ENCODE peak calls at places on chromosomes 12 and 14, in ten cellular contexts. One of them, this sample, is unnamed.

GRCh38 chr14:78448483-78449094 is 278.4 kb downstream of the NRXN3 start:
- DNase-seq in brain microvascular endothelial cell: peak
- DNase-seq in MCF 10A: peak
- DNase-seq in nephron progenitor cell: peak
- DNase-seq in left ventricle myocardium inferior: no peak
- DNase-seq in choroid plexus epithelial cell: peak
- DNase-seq in mucosa of descending colon: peak
- DNase-seq in kidney: no peak
- DNase-seq in activated CD8-positive, alpha-beta T cell treated with anti-CD3 and anti-CD28 coated beads for 36 hours: peak
- DNase-seq in WTC11: peak
- DNase-seq in this sample: peak

GRCh38 chr12:3920378-3921141 is 47.4 kb upstream of the PARP11 start:
- DNase-seq in brain microvascular endothelial cell: peak
- DNase-seq in MCF 10A: no peak
- DNase-seq in nephron progenitor cell: peak
- DNase-seq in left ventricle myocardium inferior: no peak
- DNase-seq in choroid plexus epithelial cell: peak
- DNase-seq in mucosa of descending colon: no peak
- DNase-seq in kidney: no peak
- DNase-seq in activated CD8-positive, alpha-beta T cell treated with anti-CD3 and anti-CD28 coated beads for 36 hours: no peak
- DNase-seq in WTC11: no peak
- DNase-seq in this sample: no peak

GRCh38 chr12:40104461-40105264 is 1.2 kb downstream of the SLC2A13 start:
- DNase-seq in brain microvascular endothelial cell: no peak
- DNase-seq in MCF 10A: peak
- DNase-seq in nephron progenitor cell: no peak
- DNase-seq in left ventricle myocardium inferior: peak
- DNase-seq in choroid plexus epithelial cell: peak
- DNase-seq in mucosa of descending colon: no peak
- DNase-seq in kidney: no peak
- DNase-seq in activated CD8-positive, alpha-beta T cell treated with anti-CD3 and anti-CD28 coated beads for 36 hours: no peak
- DNase-seq in WTC11: no peak
- DNase-seq in this sample: peak

GRCh38 chr12:64610092-64610659 is at the start of gene RASSF3:
- DNase-seq in brain microvascular endothelial cell: peak
- DNase-seq in MCF 10A: peak
- DNase-seq in nephron progenitor cell: peak
- DNase-seq in left ventricle myocardium inferior: peak
- DNase-seq in choroid plexus epithelial cell: peak
- DNase-seq in mucosa of descending colon: peak
- DNase-seq in kidney: peak
- DNase-seq in activated CD8-positive, alpha-beta T cell treated with anti-CD3 and anti-CD28 coated beads for 36 hours: peak
- DNase-seq in WTC11: peak
- DNase-seq in this sample: peak

GRCh38 chr12:48980953-48981756 is 3.0 kb downstream of the WNT1 start:
- DNase-seq in brain microvascular endothelial cell: no peak
- DNase-seq in MCF 10A: no peak
- DNase-seq in nephron progenitor cell: no peak
- DNase-seq in left ventricle myocardium inferior: no peak
- DNase-seq in choroid plexus epithelial cell: no peak
- DNase-seq in mucosa of descending colon: peak
- DNase-seq in kidney: no peak
- DNase-seq in activated CD8-positive, alpha-beta T cell treated with anti-CD3 and anti-CD28 coated beads for 36 hours: peak
- DNase-seq in WTC11: peak
- DNase-seq in this sample: peak

GRCh38 chr14:27012641-27013040 is 414.8 kb upstream of the NOVA1 start:
- DNase-seq in brain microvascular endothelial cell: no peak
- DNase-seq in MCF 10A: no peak
- DNase-seq in nephron progenitor cell: no peak
- DNase-seq in left ventricle myocardium inferior: no peak
- DNase-seq in choroid plexus epithelial cell: no peak
- DNase-seq in mucosa of descending colon: no peak
- DNase-seq in kidney: no peak
- DNase-seq in activated CD8-positive, alpha-beta T cell treated with anti-CD3 and anti-CD28 coated beads for 36 hours: no peak
- DNase-seq in WTC11: no peak
- DNase-seq in this sample: no peak

GRCh38 chr12:47964102-47964723 is 817 bp downstream of the TMEM106C start:
- DNase-seq in brain microvascular endothelial cell: no peak
- DNase-seq in MCF 10A: no peak
- DNase-seq in nephron progenitor cell: peak
- DNase-seq in left ventricle myocardium inferior: no peak
- DNase-seq in choroid plexus epithelial cell: peak
- DNase-seq in mucosa of descending colon: peak
- DNase-seq in kidney: peak
- DNase-seq in activated CD8-positive, alpha-beta T cell treated with anti-CD3 and anti-CD28 coated beads for 36 hours: peak
- DNase-seq in WTC11: no peak
- DNase-seq in this sample: no peak

GRCh38 chr12:32091696-32092095 is 15.0 kb upstream of the BICD1 start:
- DNase-seq in brain microvascular endothelial cell: no peak
- DNase-seq in MCF 10A: no peak
- DNase-seq in nephron progenitor cell: no peak
- DNase-seq in left ventricle myocardium inferior: no peak
- DNase-seq in choroid plexus epithelial cell: no peak
- DNase-seq in mucosa of descending colon: no peak
- DNase-seq in kidney: no peak
- DNase-seq in activated CD8-positive, alpha-beta T cell treated with anti-CD3 and anti-CD28 coated beads for 36 hours: no peak
- DNase-seq in WTC11: no peak
- DNase-seq in this sample: no peak

GRCh38 chr12:130334937-130335336 is 2.8 kb upstream of the PIWIL1 start:
- DNase-seq in brain microvascular endothelial cell: no peak
- DNase-seq in MCF 10A: peak
- DNase-seq in nephron progenitor cell: no peak
- DNase-seq in left ventricle myocardium inferior: no peak
- DNase-seq in choroid plexus epithelial cell: no peak
- DNase-seq in mucosa of descending colon: no peak
- DNase-seq in kidney: no peak
- DNase-seq in activated CD8-positive, alpha-beta T cell treated with anti-CD3 and anti-CD28 coated beads for 36 hours: no peak
- DNase-seq in WTC11: no peak
- DNase-seq in this sample: no peak

GRCh38 chr12:130331146-130331545 is 6.5 kb upstream of the PIWIL1 start:
- DNase-seq in brain microvascular endothelial cell: no peak
- DNase-seq in MCF 10A: no peak
- DNase-seq in nephron progenitor cell: no peak
- DNase-seq in left ventricle myocardium inferior: no peak
- DNase-seq in choroid plexus epithelial cell: no peak
- DNase-seq in mucosa of descending colon: no peak
- DNase-seq in kidney: no peak
- DNase-seq in activated CD8-positive, alpha-beta T cell treated with anti-CD3 and anti-CD28 coated beads for 36 hours: no peak
- DNase-seq in WTC11: no peak
- DNase-seq in this sample: no peak

GRCh38 chr12:130335517-130336392 is 1.9 kb upstream of the PIWIL1 start:
- DNase-seq in brain microvascular endothelial cell: peak
- DNase-seq in MCF 10A: peak
- DNase-seq in nephron progenitor cell: peak
- DNase-seq in left ventricle myocardium inferior: no peak
- DNase-seq in choroid plexus epithelial cell: peak
- DNase-seq in mucosa of descending colon: no peak
- DNase-seq in kidney: no peak
- DNase-seq in activated CD8-positive, alpha-beta T cell treated with anti-CD3 and anti-CD28 coated beads for 36 hours: peak
- DNase-seq in WTC11: no peak
- DNase-seq in this sample: peak

GRCh38 chr12:130334399-130334798 is 3.3 kb upstream of the PIWIL1 start:
- DNase-seq in brain microvascular endothelial cell: no peak
- DNase-seq in MCF 10A: no peak
- DNase-seq in nephron progenitor cell: no peak
- DNase-seq in left ventricle myocardium inferior: no peak
- DNase-seq in choroid plexus epithelial cell: no peak
- DNase-seq in mucosa of descending colon: no peak
- DNase-seq in kidney: no peak
- DNase-seq in activated CD8-positive, alpha-beta T cell treated with anti-CD3 and anti-CD28 coated beads for 36 hours: no peak
- DNase-seq in WTC11: no peak
- DNase-seq in this sample: no peak

DNA sequence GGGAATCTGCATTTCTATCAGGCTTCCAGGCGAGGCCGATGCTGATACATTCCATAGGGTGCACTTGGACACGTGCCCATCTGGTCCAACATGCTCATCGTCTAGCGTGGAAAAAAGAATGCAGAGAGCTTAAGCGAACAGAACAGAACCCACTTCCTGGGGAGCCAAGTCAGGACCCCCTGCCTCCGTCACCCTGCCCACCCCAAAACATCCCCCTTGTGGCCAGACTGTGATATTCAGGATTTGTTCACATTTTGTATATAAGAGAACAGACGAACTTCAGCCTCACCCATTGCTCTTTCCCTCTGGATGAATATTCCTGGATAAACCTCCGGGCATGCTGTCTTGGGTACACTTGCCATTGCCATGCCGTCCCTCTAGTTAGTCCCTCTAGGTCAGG is 4.3 kb upstream of the PIWIL1 start:
- DNase-seq in brain microvascular endothelial cell: no peak
- DNase-seq in MCF 10A: no peak
- DNase-seq in nephron progenitor cell: no peak
- DNase-seq in left ventricle myocardium inferior: no peak
- DNase-seq in choroid plexus epithelial cell: no peak
- DNase-seq in mucosa of descending colon: no peak
- DNase-seq in kidney: no peak
- DNase-seq in activated CD8-positive, alpha-beta T cell treated with anti-CD3 and anti-CD28 coated beads for 36 hours: no peak
- DNase-seq in WTC11: no peak
- DNase-seq in this sample: no peak
- TF ChIP-seq CTCF in brain microvascular endothelial cell: no peak
- TF ChIP-seq CTCF in MCF 10A: peak
- TF ChIP-seq CTCF in nephron progenitor cell: no peak
- TF ChIP-seq CTCF in left ventricle myocardium inferior: no peak
- TF ChIP-seq CTCF in choroid plexus epithelial cell: no peak
- TF ChIP-seq CTCF in mucosa of descending colon: no peak
- TF ChIP-seq CTCF in kidney: no peak
- TF ChIP-seq CTCF in activated CD8-positive, alpha-beta T cell treated with anti-CD3 and anti-CD28 coated beads for 36 hours: no peak
- TF ChIP-seq CTCF in WTC11: no peak
- TF ChIP-seq CTCF in this sample: no peak

GRCh38 chr14:75143761-75144527 is 17.1 kb upstream of the NEK9 start:
- DNase-seq in brain microvascular endothelial cell: no peak
- DNase-seq in MCF 10A: no peak
- DNase-seq in nephron progenitor cell: no peak
- DNase-seq in left ventricle myocardium inferior: no peak
- DNase-seq in choroid plexus epithelial cell: no peak
- DNase-seq in mucosa of descending colon: no peak
- DNase-seq in kidney: no peak
- DNase-seq in activated CD8-positive, alpha-beta T cell treated with anti-CD3 and anti-CD28 coated beads for 36 hours: no peak
- DNase-seq in WTC11: no peak
- DNase-seq in this sample: no peak

GRCh38 chr14:75142494-75142893 is 15.6 kb upstream of the NEK9 start:
- DNase-seq in brain microvascular endothelial cell: no peak
- DNase-seq in MCF 10A: no peak
- DNase-seq in nephron progenitor cell: no peak
- DNase-seq in left ventricle myocardium inferior: no peak
- DNase-seq in choroid plexus epithelial cell: no peak
- DNase-seq in mucosa of descending colon: no peak
- DNase-seq in kidney: no peak
- DNase-seq in activated CD8-positive, alpha-beta T cell treated with anti-CD3 and anti-CD28 coated beads for 36 hours: no peak
- DNase-seq in WTC11: no peak
- DNase-seq in this sample: no peak

GRCh38 chr14:75150150-75150549 is 23.3 kb upstream of the NEK9 start:
- DNase-seq in brain microvascular endothelial cell: no peak
- DNase-seq in MCF 10A: peak
- DNase-seq in nephron progenitor cell: no peak
- DNase-seq in left ventricle myocardium inferior: no peak
- DNase-seq in choroid plexus epithelial cell: no peak
- DNase-seq in mucosa of descending colon: no peak
- DNase-seq in kidney: no peak
- DNase-seq in activated CD8-positive, alpha-beta T cell treated with anti-CD3 and anti-CD28 coated beads for 36 hours: no peak
- DNase-seq in WTC11: no peak
- DNase-seq in this sample: no peak

GRCh38 chr14:75144944-75145343 is 18.1 kb upstream of the NEK9 start:
- DNase-seq in brain microvascular endothelial cell: no peak
- DNase-seq in MCF 10A: no peak
- DNase-seq in nephron progenitor cell: no peak
- DNase-seq in left ventricle myocardium inferior: no peak
- DNase-seq in choroid plexus epithelial cell: peak
- DNase-seq in mucosa of descending colon: no peak
- DNase-seq in kidney: no peak
- DNase-seq in activated CD8-positive, alpha-beta T cell treated with anti-CD3 and anti-CD28 coated beads for 36 hours: peak
- DNase-seq in WTC11: no peak
- DNase-seq in this sample: no peak

DNA sequence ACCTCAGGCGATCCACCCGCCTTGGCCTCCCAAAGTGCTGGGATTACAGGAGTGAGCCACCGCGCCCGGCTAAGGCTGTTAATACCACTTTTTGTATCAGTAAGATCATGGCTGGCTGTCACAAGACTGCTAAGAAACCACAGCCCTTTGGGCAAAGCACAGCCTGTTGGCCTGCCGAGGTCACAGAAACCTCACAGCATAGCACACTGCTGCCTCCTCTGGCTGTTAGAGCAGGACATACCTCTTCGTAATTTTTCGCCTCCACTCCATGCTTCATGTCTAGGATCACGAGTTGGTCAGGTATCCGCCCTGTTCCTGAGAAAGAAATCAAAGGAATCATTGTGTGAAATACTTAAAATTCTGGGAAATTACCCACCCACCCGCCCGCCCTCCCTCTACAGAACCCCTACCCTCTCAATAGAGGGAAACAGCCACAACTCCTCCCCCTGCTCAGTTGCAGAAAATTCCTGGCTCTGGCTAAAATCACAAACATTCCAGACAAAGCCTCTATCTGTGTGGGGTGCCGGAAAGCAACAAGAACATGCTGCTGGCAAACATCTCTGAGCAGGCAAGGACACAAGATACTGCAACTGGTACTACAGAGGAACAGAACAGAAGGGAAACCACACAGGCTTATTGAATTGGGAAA is 20.7 kb upstream of the NEK9 start:
- DNase-seq in brain microvascular endothelial cell: peak
- DNase-seq in MCF 10A: peak
- DNase-seq in nephron progenitor cell: peak
- DNase-seq in left ventricle myocardium inferior: peak
- DNase-seq in choroid plexus epithelial cell: peak
- DNase-seq in mucosa of descending colon: no peak
- DNase-seq in kidney: peak
- DNase-seq in activated CD8-positive, alpha-beta T cell treated with anti-CD3 and anti-CD28 coated beads for 36 hours: peak
- DNase-seq in WTC11: peak
- DNase-seq in this sample: no peak
- TF ChIP-seq CTCF in brain microvascular endothelial cell: peak
- TF ChIP-seq CTCF in MCF 10A: peak
- TF ChIP-seq CTCF in nephron progenitor cell: peak
- TF ChIP-seq CTCF in left ventricle myocardium inferior: peak
- TF ChIP-seq CTCF in choroid plexus epithelial cell: peak
- TF ChIP-seq CTCF in mucosa of descending colon: peak
- TF ChIP-seq CTCF in kidney: peak
- TF ChIP-seq CTCF in activated CD8-positive, alpha-beta T cell treated with anti-CD3 and anti-CD28 coated beads for 36 hours: no peak
- TF ChIP-seq CTCF in WTC11: no peak
- TF ChIP-seq CTCF in this sample: peak

GRCh38 chr12:57127101-57127709 is 1.1 kb upstream of the LRP1 start:
- DNase-seq in brain microvascular endothelial cell: no peak
- DNase-seq in MCF 10A: peak
- DNase-seq in nephron progenitor cell: peak
- DNase-seq in left ventricle myocardium inferior: peak
- DNase-seq in choroid plexus epithelial cell: no peak
- DNase-seq in mucosa of descending colon: peak
- DNase-seq in kidney: peak
- DNase-seq in activated CD8-positive, alpha-beta T cell treated with anti-CD3 and anti-CD28 coated beads for 36 hours: peak
- DNase-seq in WTC11: peak
- DNase-seq in this sample: no peak
- TF ChIP-seq CTCF in brain microvascular endothelial cell: peak
- TF ChIP-seq CTCF in MCF 10A: no peak
- TF ChIP-seq CTCF in nephron progenitor cell: no peak
- TF ChIP-seq CTCF in left ventricle myocardium inferior: peak
- TF ChIP-seq CTCF in choroid plexus epithelial cell: peak
- TF ChIP-seq CTCF in mucosa of descending colon: no peak
- TF ChIP-seq CTCF in kidney: peak
- TF ChIP-seq CTCF in activated CD8-positive, alpha-beta T cell treated with anti-CD3 and anti-CD28 coated beads for 36 hours: peak
- TF ChIP-seq CTCF in WTC11: no peak
- TF ChIP-seq CTCF in this sample: peak

DNA sequence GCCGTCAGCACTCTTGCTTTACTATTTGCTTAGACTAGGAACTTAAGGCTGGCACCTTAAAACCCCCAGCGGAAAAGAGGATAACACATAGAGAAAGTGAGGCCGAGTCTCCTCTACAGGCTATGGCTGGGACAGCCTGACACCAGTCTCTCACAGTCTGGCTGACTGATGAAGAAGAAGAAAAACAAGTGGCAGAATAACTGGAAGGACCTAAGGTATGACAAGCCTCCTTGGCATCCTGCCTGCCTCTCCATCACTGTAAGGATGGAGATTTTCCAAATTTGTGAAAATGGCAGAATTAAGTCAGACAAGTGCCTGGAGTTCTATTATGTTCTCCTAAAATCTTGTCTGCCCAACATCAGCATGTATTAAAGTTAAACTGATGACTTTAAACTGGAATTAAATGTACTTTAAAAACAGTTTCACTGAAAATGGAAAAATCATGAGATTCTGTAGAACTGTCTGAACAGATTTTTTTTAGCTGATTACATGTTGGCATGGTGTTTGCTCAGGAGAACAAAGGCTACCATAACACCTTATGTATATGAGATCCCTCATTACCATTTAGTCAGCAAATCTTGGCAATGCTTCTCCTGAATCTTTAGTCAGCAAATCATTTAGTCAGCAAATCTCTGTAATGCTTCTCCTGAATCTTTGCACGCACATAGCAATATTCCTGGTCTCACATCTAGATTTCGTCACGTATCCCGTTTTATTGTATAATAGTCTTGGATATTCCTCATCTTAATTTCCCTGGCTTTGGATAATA is 140.3 kb upstream of the AEBP2 start:
- DNase-seq in brain microvascular endothelial cell: no peak
- DNase-seq in MCF 10A: peak
- DNase-seq in nephron progenitor cell: no peak
- DNase-seq in left ventricle myocardium inferior: no peak
- DNase-seq in choroid plexus epithelial cell: no peak
- DNase-seq in mucosa of descending colon: no peak
- DNase-seq in kidney: no peak
- DNase-seq in activated CD8-positive, alpha-beta T cell treated with anti-CD3 and anti-CD28 coated beads for 36 hours: no peak
- DNase-seq in WTC11: no peak
- DNase-seq in this sample: no peak
- TF ChIP-seq CTCF in brain microvascular endothelial cell: no peak
- TF ChIP-seq CTCF in MCF 10A: no peak
- TF ChIP-seq CTCF in nephron progenitor cell: no peak
- TF ChIP-seq CTCF in left ventricle myocardium inferior: no peak
- TF ChIP-seq CTCF in choroid plexus epithelial cell: no peak
- TF ChIP-seq CTCF in mucosa of descending colon: no peak
- TF ChIP-seq CTCF in kidney: no peak
- TF ChIP-seq CTCF in activated CD8-positive, alpha-beta T cell treated with anti-CD3 and anti-CD28 coated beads for 36 hours: no peak
- TF ChIP-seq CTCF in WTC11: no peak
- TF ChIP-seq CTCF in this sample: no peak

This sample was measured in GM13977.